ENCODE peak calls at places on chromosomes 7 and 10, in six cellular contexts. One of them, this sample, is unnamed. For H3K36me3, the result is how much of the 10 kb centered on the place peaks cover.

GRCh38 chr10:110918633-110919348 is at the start of gene BBIP1:
- DNase-seq in PC-9: peak
- DNase-seq in body of pancreas: no peak
- DNase-seq in pancreas: peak
- DNase-seq in IMR-90: peak
- DNase-seq in psoas muscle: peak
- DNase-seq in this sample: no peak

GRCh38 chr10:95761939-95762492 is 6.1 kb downstream of the ENTPD1 start:
- DNase-seq in IMR-90: no peak
- DNase-seq in PC-9: no peak
- DNase-seq in body of pancreas: no peak
- DNase-seq in pancreas: no peak
- DNase-seq in psoas muscle: no peak
- DNase-seq in this sample: no peak

GRCh38 chr10:67110286-67110685 is 184.4 kb downstream of the LRRTM3 start:
- DNase-seq in IMR-90: no peak
- DNase-seq in PC-9: no peak
- DNase-seq in psoas muscle: no peak
- DNase-seq in pancreas: no peak
- DNase-seq in body of pancreas: no peak
- DNase-seq in this sample: no peak

GRCh38 chr10:114650266-114650665 is 7.8 kb downstream of the ABLIM1 start:
- DNase-seq in IMR-90: no peak
- DNase-seq in pancreas: no peak
- DNase-seq in body of pancreas: no peak
- DNase-seq in psoas muscle: no peak
- DNase-seq in PC-9: peak
- DNase-seq in this sample: no peak

GRCh38 chr10:18104223-18104872 is 35.9 kb upstream of the CACNB2 start:
- DNase-seq in PC-9: peak
- DNase-seq in psoas muscle: peak
- DNase-seq in pancreas: no peak
- DNase-seq in body of pancreas: peak
- DNase-seq in IMR-90: peak
- DNase-seq in this sample: peak

GRCh38 chr10:52283174-52283573 is 30.9 kb upstream of the DKK1 start:
- DNase-seq in PC-9: no peak
- DNase-seq in pancreas: no peak
- DNase-seq in body of pancreas: no peak
- DNase-seq in IMR-90: peak
- DNase-seq in psoas muscle: no peak
- DNase-seq in this sample: no peak

GRCh38 chr7:2710256-2710655 is 22.3 kb downstream of the AMZ1 start:
- DNase-seq in IMR-90: no peak
- DNase-seq in body of pancreas: no peak
- DNase-seq in pancreas: no peak
- DNase-seq in psoas muscle: no peak
- DNase-seq in PC-9: no peak
- DNase-seq in this sample: no peak

GRCh38 chr7:113652501-113652900 is 266.3 kb downstream of the PPP1R3A start:
- DNase-seq in psoas muscle: no peak
- DNase-seq in pancreas: no peak
- DNase-seq in IMR-90: peak
- DNase-seq in body of pancreas: no peak
- DNase-seq in PC-9: no peak
- DNase-seq in this sample: no peak

GRCh38 chr10:34880817-34881216 is 65.7 kb upstream of the PARD3 start:
- DNase-seq in body of pancreas: no peak
- DNase-seq in psoas muscle: no peak
- DNase-seq in PC-9: no peak
- DNase-seq in IMR-90: no peak
- DNase-seq in pancreas: no peak
- DNase-seq in this sample: no peak

GRCh38 chr10:111077715-111078504 is 1.1 kb downstream of the ADRA2A start:
- DNase-seq in pancreas: peak
- DNase-seq in IMR-90: no peak
- DNase-seq in body of pancreas: peak
- DNase-seq in PC-9: no peak
- DNase-seq in psoas muscle: no peak
- DNase-seq in this sample: no peak

GRCh38 chr10:34567854-34568253 is 247.2 kb downstream of the PARD3 start:
- DNase-seq in body of pancreas: no peak
- DNase-seq in PC-9: no peak
- DNase-seq in pancreas: no peak
- DNase-seq in IMR-90: no peak
- DNase-seq in psoas muscle: no peak
- DNase-seq in this sample: no peak

GRCh38 chr7:116259821-116260440 is 49.6 kb downstream of the TES start:
- DNase-seq in body of pancreas: no peak
- DNase-seq in pancreas: no peak
- DNase-seq in psoas muscle: no peak
- DNase-seq in IMR-90: peak
- DNase-seq in PC-9: peak
- DNase-seq in this sample: no peak

GRCh38 chr10:120131183-120131582 is 238.7 kb downstream of the SEC23IP start:
- DNase-seq in pancreas: no peak
- DNase-seq in IMR-90: no peak
- DNase-seq in PC-9: no peak
- DNase-seq in body of pancreas: no peak
- DNase-seq in psoas muscle: no peak
- DNase-seq in this sample: no peak

GRCh38 chr7:103811997-103812396 is 177.5 kb downstream of the RELN start:
- DNase-seq in IMR-90: no peak
- DNase-seq in PC-9: no peak
- DNase-seq in pancreas: no peak
- DNase-seq in psoas muscle: no peak
- DNase-seq in body of pancreas: no peak
- DNase-seq in this sample: no peak

GRCh38 chr7:43648725-43649406 is 66.0 kb downstream of the STK17A start:
- DNase-seq in PC-9: peak
- DNase-seq in pancreas: no peak
- DNase-seq in psoas muscle: no peak
- DNase-seq in body of pancreas: peak
- DNase-seq in IMR-90: peak
- DNase-seq in this sample: no peak

GRCh38 chr10:69057261-69057950 is 30.5 kb upstream of the SRGN start:
- DNase-seq in psoas muscle: no peak
- DNase-seq in pancreas: no peak
- DNase-seq in body of pancreas: peak
- DNase-seq in PC-9: no peak
- DNase-seq in IMR-90: no peak
- DNase-seq in this sample: no peak

GRCh38 chr10:43160919-43161251 is 22.6 kb downstream of the CSGALNACT2 start:
- DNase-seq in body of pancreas: no peak
- DNase-seq in IMR-90: no peak
- DNase-seq in psoas muscle: no peak
- DNase-seq in PC-9: no peak
- DNase-seq in pancreas: no peak
- DNase-seq in this sample: no peak

GRCh38 chr10:131129544-131129943 is 182.0 kb downstream of the TCERG1L start:
- DNase-seq in body of pancreas: no peak
- DNase-seq in pancreas: no peak
- DNase-seq in PC-9: no peak
- DNase-seq in psoas muscle: no peak
- DNase-seq in IMR-90: no peak
- DNase-seq in this sample: no peak

GRCh38 chr10:11570751-11571150 is 40.7 kb downstream of the USP6NL start:
- DNase-seq in body of pancreas: no peak
- DNase-seq in PC-9: no peak
- DNase-seq in IMR-90: no peak
- DNase-seq in pancreas: no peak
- DNase-seq in psoas muscle: no peak
- DNase-seq in this sample: no peak

GRCh38 chr7:74354009-74354408 is 64.8 kb downstream of the CLIP2 start:
- DNase-seq in IMR-90: no peak
- DNase-seq in body of pancreas: no peak
- DNase-seq in psoas muscle: no peak
- DNase-seq in PC-9: no peak
- DNase-seq in pancreas: no peak
- DNase-seq in this sample: no peak
- H3K36me3 ChIP-seq in IMR-90: half or more
- H3K36me3 ChIP-seq in body of pancreas: under half
- H3K36me3 ChIP-seq in psoas muscle: under half
- H3K36me3 ChIP-seq in PC-9: under half
- H3K36me3 ChIP-seq in pancreas: under half
- H3K36me3 ChIP-seq in this sample: under half

DNA sequence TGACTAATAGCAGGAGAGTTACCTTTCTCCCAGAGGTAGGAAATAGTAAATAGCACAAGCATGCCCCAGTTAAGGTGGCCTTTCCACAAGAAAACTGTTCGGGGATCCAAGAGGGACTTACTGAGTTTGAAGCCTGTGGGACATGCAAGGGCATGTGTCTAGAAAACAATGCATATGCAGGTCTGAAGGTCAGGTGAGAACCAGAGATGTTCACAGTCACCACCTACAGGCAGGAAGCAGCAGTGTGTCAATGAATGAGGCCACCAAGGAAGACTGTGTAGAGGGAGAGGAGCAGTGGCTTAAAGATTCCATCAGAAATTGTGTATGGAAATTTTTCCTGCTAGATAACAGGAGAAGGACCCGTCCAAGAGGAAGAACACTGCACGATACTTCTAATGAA is 66.0 kb downstream of the CALD1 start:
- DNase-seq in psoas muscle: no peak
- DNase-seq in pancreas: no peak
- DNase-seq in PC-9: no peak
- DNase-seq in body of pancreas: peak
- DNase-seq in IMR-90: no peak
- DNase-seq in this sample: peak
- TF ChIP-seq CTCF in psoas muscle: no peak
- TF ChIP-seq CTCF in pancreas: no peak
- TF ChIP-seq CTCF in PC-9: peak
- TF ChIP-seq CTCF in body of pancreas: peak
- TF ChIP-seq CTCF in IMR-90: peak
- TF ChIP-seq CTCF in this sample: peak

GRCh38 chr10:89649051-89649450 is 4.0 kb upstream of the PANK1 start:
- DNase-seq in IMR-90: no peak
- DNase-seq in PC-9: no peak
- DNase-seq in pancreas: no peak
- DNase-seq in body of pancreas: no peak
- DNase-seq in psoas muscle: no peak
- DNase-seq in this sample: no peak

GRCh38 chr10:89651916-89652573 is 7.0 kb upstream of the PANK1 start:
- DNase-seq in body of pancreas: no peak
- DNase-seq in pancreas: no peak
- DNase-seq in PC-9: no peak
- DNase-seq in psoas muscle: no peak
- DNase-seq in IMR-90: no peak
- DNase-seq in this sample: no peak

GRCh38 chr10:89653410-89653828 is 8.4 kb upstream of the PANK1 start:
- DNase-seq in psoas muscle: no peak
- DNase-seq in pancreas: no peak
- DNase-seq in PC-9: no peak
- DNase-seq in body of pancreas: no peak
- DNase-seq in IMR-90: peak
- DNase-seq in this sample: no peak

GRCh38 chr10:89652971-89653370 is 7.9 kb upstream of the PANK1 start:
- DNase-seq in pancreas: no peak
- DNase-seq in IMR-90: no peak
- DNase-seq in body of pancreas: no peak
- DNase-seq in psoas muscle: no peak
- DNase-seq in PC-9: no peak
- DNase-seq in this sample: no peak

DNA sequence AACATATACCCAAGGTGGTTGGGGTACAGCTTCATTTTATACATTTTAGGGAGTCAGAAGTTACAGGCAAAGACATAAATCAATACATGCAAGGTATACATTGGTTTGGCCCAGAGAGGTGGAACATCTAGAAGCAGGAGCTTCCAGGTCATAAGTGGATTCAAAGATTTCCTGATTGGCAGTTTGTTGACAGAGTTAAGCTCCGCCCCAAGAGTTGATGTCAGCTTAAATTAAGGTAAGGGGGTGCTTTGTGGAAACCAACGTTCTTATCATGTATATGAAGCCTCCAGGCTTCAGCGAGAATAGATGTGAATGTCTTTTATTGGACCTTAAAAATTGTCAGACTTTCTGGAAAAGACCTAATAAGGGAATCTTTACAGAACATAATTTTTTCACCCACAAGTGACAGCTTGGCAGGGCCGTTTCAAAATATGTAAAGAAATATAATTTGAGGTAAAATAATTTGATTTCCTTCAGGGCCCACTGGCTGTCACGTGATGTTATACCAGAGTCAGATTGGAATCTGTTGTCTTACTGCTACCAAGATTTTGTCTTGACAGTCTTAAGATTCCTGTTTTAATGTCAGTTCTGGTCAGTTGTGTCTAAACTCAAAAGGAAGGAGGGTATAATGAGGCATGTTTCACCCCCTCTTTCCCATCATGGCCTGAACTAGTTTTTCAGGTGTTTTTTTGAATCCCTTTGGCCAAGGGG is 6.3 kb upstream of the PANK1 start:
- DNase-seq in IMR-90: no peak
- DNase-seq in psoas muscle: no peak
- DNase-seq in pancreas: no peak
- DNase-seq in PC-9: no peak
- DNase-seq in body of pancreas: no peak
- DNase-seq in this sample: no peak
- H3K4me3 ChIP-seq in IMR-90: no peak
- H3K4me3 ChIP-seq in psoas muscle: no peak
- H3K4me3 ChIP-seq in pancreas: no peak
- H3K4me3 ChIP-seq in PC-9: no peak
- H3K4me3 ChIP-seq in body of pancreas: no peak
- H3K4me3 ChIP-seq in this sample: no peak

GRCh38 chr7:139080905-139081304 is 28.6 kb downstream of the ZC3HAV1 start:
- DNase-seq in psoas muscle: no peak
- DNase-seq in PC-9: no peak
- DNase-seq in body of pancreas: no peak
- DNase-seq in pancreas: no peak
- DNase-seq in IMR-90: no peak
- DNase-seq in this sample: no peak
- H3K36me3 ChIP-seq in psoas muscle: half or more
- H3K36me3 ChIP-seq in PC-9: under half
- H3K36me3 ChIP-seq in body of pancreas: under half
- H3K36me3 ChIP-seq in pancreas: under half
- H3K36me3 ChIP-seq in IMR-90: under half
- H3K36me3 ChIP-seq in this sample: half or more

DNA sequence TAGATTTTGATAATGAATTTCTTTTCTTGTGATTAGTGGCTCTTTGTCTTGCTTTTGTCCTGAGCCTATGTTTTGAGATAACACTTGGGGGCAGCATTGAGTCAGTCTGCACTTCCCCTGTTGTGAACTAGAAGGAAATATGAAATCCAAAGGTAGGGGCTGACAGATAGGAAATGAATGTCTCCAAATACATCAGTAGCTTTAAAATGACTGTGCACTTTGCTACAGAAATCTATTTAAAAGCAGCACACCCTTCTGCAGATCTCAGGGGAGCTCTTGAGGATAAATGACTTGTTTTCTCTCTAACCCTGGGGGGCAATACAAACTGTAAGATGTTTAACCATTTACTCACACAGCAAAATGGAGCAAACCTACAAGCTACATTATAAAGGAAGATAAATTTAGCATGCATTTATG is 176.0 kb upstream of the MYO3A start:
- DNase-seq in psoas muscle: no peak
- DNase-seq in IMR-90: no peak
- DNase-seq in PC-9: no peak
- DNase-seq in body of pancreas: peak
- DNase-seq in pancreas: no peak
- DNase-seq in this sample: peak
- TF ChIP-seq CTCF in psoas muscle: peak
- TF ChIP-seq CTCF in IMR-90: no peak
- TF ChIP-seq CTCF in PC-9: peak
- TF ChIP-seq CTCF in body of pancreas: peak
- TF ChIP-seq CTCF in pancreas: peak
- TF ChIP-seq CTCF in this sample: peak

GRCh38 chr7:131326576-131326975 is 1.1 kb upstream of the MKLN1 start:
- DNase-seq in psoas muscle: no peak
- DNase-seq in pancreas: no peak
- DNase-seq in PC-9: no peak
- DNase-seq in IMR-90: no peak
- DNase-seq in body of pancreas: no peak
- DNase-seq in this sample: no peak
- H3K4me3 ChIP-seq in psoas muscle: peak
- H3K4me3 ChIP-seq in pancreas: peak
- H3K4me3 ChIP-seq in PC-9: peak
- H3K4me3 ChIP-seq in IMR-90: no peak
- H3K4me3 ChIP-seq in body of pancreas: no peak
- H3K4me3 ChIP-seq in this sample: peak